ENCODE peak calls at places on chromosomes 1 and 21, in eight cellular contexts. J is GM12891, P is GM23338, X is transverse colon, Q is HCT116, L is esophagus muscularis mucosa, Y is Panc1, N is sigmoid colon. W is an unnamed sample.

GRCh38 chr1:183580281-183580682 is 10.0 kb downstream of the NCF2 start:
- DNase-seq in J (peak; percentile 40), P (peak; percentile 76), X (peak; percentile 28), Q (peak; percentile 48), L (no peak), Y (peak; percentile 33), N (no peak), W (no peak)

GRCh38 chr1:9874959-9875635 is 35.0 kb downstream of the CTNNBIP1 start:
- DNase-seq in J (peak; percentile 97), P (peak; percentile 95), X (peak; percentile 75), Q (no peak), L (no peak), Y (no peak), N (peak; percentile 83), W (peak; percentile 56)

GRCh38 chr1:40907899-40908298 is 45.7 kb upstream of the CITED4 start:
- DNase-seq in J (no peak), P (no peak), X (no peak), Q (no peak), L (no peak), Y (no peak), N (no peak), W (no peak)

GRCh38 chr1:235207202-235207565 is 46.1 kb upstream of the RBM34 start:
- DNase-seq in J (no peak), P (no peak), X (no peak), Q (no peak), L (no peak), Y (no peak), N (no peak), W (no peak)

GRCh38 chr1:11654571-11655262 is at the start of gene FBXO44:
- DNase-seq in J (peak; percentile 81), P (peak; percentile 91), X (peak; percentile 78), Q (no peak), L (no peak), Y (no peak), N (peak; percentile 77), W (peak; percentile 52)

GRCh38 chr1:65758128-65758527 is 34.6 kb upstream of the PDE4B start:
- DNase-seq in J (no peak), P (no peak), X (no peak), Q (no peak), L (no peak), Y (no peak), N (no peak), W (no peak)

GRCh38 chr1:27981146-27981545 is 21.4 kb downstream of the XKR8 start:
- DNase-seq in J (no peak), P (no peak), X (no peak), Q (no peak), L (no peak), Y (no peak), N (no peak), W (no peak)

GRCh38 chr1:26391450-26391849 is 18.9 kb upstream of the ZNF683 start:
- DNase-seq in J (no peak), P (peak; percentile 79), X (no peak), Q (peak; percentile 64), L (no peak), Y (no peak), N (no peak), W (no peak)

GRCh38 chr21:26834181-26834945 is 10.8 kb downstream of the ADAMTS1 start:
- DNase-seq in J (no peak), P (peak; percentile 44), X (no peak), Q (no peak), L (no peak), Y (no peak), N (no peak), W (no peak)

GRCh38 chr1:162740755-162741154 is 49.7 kb upstream of the HSD17B7 start:
- DNase-seq in J (no peak), P (no peak), X (peak; percentile 63), Q (no peak), L (no peak), Y (no peak), N (no peak), W (no peak)
- TF ChIP-seq POLR2AphosphoS5 in J (no peak), P (no peak), X (no peak), Q (no peak), L (no peak), Y (no peak), N (no peak), W (no peak)

GRCh38 chr1:152886758-152887409 is 8.8 kb downstream of the SMCP start:
- DNase-seq in J (no peak), P (no peak), X (no peak), Q (no peak), L (no peak), Y (no peak), N (no peak), W (no peak)

GRCh38 chr1:152884966-152885624 is 7.0 kb downstream of the SMCP start:
- DNase-seq in J (no peak), P (no peak), X (no peak), Q (no peak), L (peak; percentile 50), Y (no peak), N (no peak), W (no peak)

GRCh38 chr1:152886090-152886489 is 8.0 kb downstream of the SMCP start:
- DNase-seq in J (no peak), P (no peak), X (no peak), Q (no peak), L (no peak), Y (no peak), N (no peak), W (no peak)

GRCh38 chr1:152884506-152884905 is 6.4 kb downstream of the SMCP start:
- DNase-seq in J (no peak), P (no peak), X (no peak), Q (no peak), L (no peak), Y (no peak), N (no peak), W (no peak)

GRCh38 chr1:152884085-152884484 is 6.0 kb downstream of the SMCP start:
- DNase-seq in J (no peak), P (no peak), X (no peak), Q (no peak), L (peak; percentile 55), Y (no peak), N (no peak), W (no peak)
- TF ChIP-seq POLR2AphosphoS5 in J (no peak), P (no peak), X (no peak), Q (no peak), L (no peak), Y (no peak), N (no peak), W (no peak)

GRCh38 chr21:42021751-42022430 is 11.7 kb upstream of the ZBTB21 start:
- DNase-seq in J (no peak), P (peak; percentile 66), X (no peak), Q (no peak), L (no peak), Y (no peak), N (peak; percentile 44), W (no peak)
- TF ChIP-seq POLR2AphosphoS5 in J (no peak), P (no peak), X (no peak), Q (no peak), L (no peak), Y (no peak), N (no peak), W (no peak)

GRCh38 chr1:81114191-81114590 is 686.5 kb upstream of the ADGRL2 start:
- DNase-seq in J (no peak), P (peak; percentile 49), X (no peak), Q (no peak), L (no peak), Y (no peak), N (no peak), W (no peak)

GRCh38 chr1:81115422-81115821 is 685.3 kb upstream of the ADGRL2 start:
- DNase-seq in J (no peak), P (peak; percentile 15), X (no peak), Q (no peak), L (no peak), Y (no peak), N (no peak), W (no peak)

GRCh38 chr1:81109038-81109437 is 691.7 kb upstream of the ADGRL2 start:
- DNase-seq in J (no peak), P (no peak), X (no peak), Q (no peak), L (no peak), Y (no peak), N (no peak), W (no peak)

GRCh38 chr1:81111818-81112217 is 688.9 kb upstream of the ADGRL2 start:
- DNase-seq in J (no peak), P (no peak), X (no peak), Q (no peak), L (no peak), Y (no peak), N (no peak), W (no peak)

GRCh38 chr1:81113688-81114087 is 687.0 kb upstream of the ADGRL2 start:
- DNase-seq in J (no peak), P (no peak), X (no peak), Q (no peak), L (no peak), Y (no peak), N (no peak), W (no peak)
- TF ChIP-seq POLR2AphosphoS5 in J (no peak), P (no peak), X (no peak), Q (no peak), L (no peak), Y (no peak), N (no peak), W (no peak)

GRCh38 chr1:100785399-100786082 is 66.0 kb downstream of the VCAM1 start:
- DNase-seq in J (no peak), P (peak; percentile 40), X (no peak), Q (no peak), L (no peak), Y (no peak), N (no peak), W (no peak)
- TF ChIP-seq POLR2AphosphoS5 in J (no peak), P (no peak), X (no peak), Q (no peak), L (no peak), Y (no peak), N (no peak), W (no peak)

W was measured in prostate gland.